ENCODE peak calls at places on chromosomes 5 and 9, in four cellular contexts. One of them, this sample, is unnamed.

GRCh38 chr9:133104718-133105460 is 16.2 kb downstream of the RALGDS start:
- DNase-seq in cardiac fibroblast: no peak
- DNase-seq in NB4: no peak
- DNase-seq in CD4-positive, alpha-beta T cell: no peak
- DNase-seq in this sample: no peak

GRCh38 chr5:77620404-77620803 is 18.1 kb downstream of the OTP start:
- DNase-seq in cardiac fibroblast: no peak
- DNase-seq in NB4: no peak
- DNase-seq in CD4-positive, alpha-beta T cell: no peak
- DNase-seq in this sample: peak

GRCh38 chr5:14407746-14408175 is 173.8 kb upstream of the OTULINL start:
- DNase-seq in cardiac fibroblast: peak
- DNase-seq in NB4: no peak
- DNase-seq in CD4-positive, alpha-beta T cell: no peak
- DNase-seq in this sample: no peak

GRCh38 chr5:123088031-123088805 is 823 bp upstream of the PRDM6 start:
- DNase-seq in cardiac fibroblast: no peak
- DNase-seq in NB4: no peak
- DNase-seq in CD4-positive, alpha-beta T cell: no peak
- DNase-seq in this sample: no peak

GRCh38 chr5:100026601-100027000 is 508.6 kb upstream of the FAM174A start:
- DNase-seq in cardiac fibroblast: no peak
- DNase-seq in NB4: no peak
- DNase-seq in CD4-positive, alpha-beta T cell: no peak
- DNase-seq in this sample: no peak

GRCh38 chr9:92749071-92749933 is 15.3 kb downstream of the BICD2 start:
- DNase-seq in cardiac fibroblast: no peak
- DNase-seq in NB4: no peak
- DNase-seq in CD4-positive, alpha-beta T cell: no peak
- DNase-seq in this sample: no peak

GRCh38 chr5:39948867-39949468 is 524.2 kb upstream of the DAB2 start:
- DNase-seq in cardiac fibroblast: peak
- DNase-seq in NB4: peak
- DNase-seq in CD4-positive, alpha-beta T cell: peak
- DNase-seq in this sample: peak

GRCh38 chr9:21102311-21102710 is 24.6 kb upstream of the IFNB1 start:
- DNase-seq in cardiac fibroblast: no peak
- DNase-seq in NB4: no peak
- DNase-seq in CD4-positive, alpha-beta T cell: no peak
- DNase-seq in this sample: no peak

GRCh38 chr5:149995385-149996085 is 4.9 kb downstream of the TIGD6 start:
- DNase-seq in cardiac fibroblast: no peak
- DNase-seq in NB4: no peak
- DNase-seq in CD4-positive, alpha-beta T cell: no peak
- DNase-seq in this sample: no peak

GRCh38 chr9:73780916-73781315 is 629.3 kb downstream of the ANXA1 start:
- DNase-seq in cardiac fibroblast: peak
- DNase-seq in NB4: peak
- DNase-seq in CD4-positive, alpha-beta T cell: no peak
- DNase-seq in this sample: peak

GRCh38 chr9:70031141-70031545 is 12.5 kb upstream of the MAMDC2 start:
- DNase-seq in cardiac fibroblast: no peak
- DNase-seq in NB4: no peak
- DNase-seq in CD4-positive, alpha-beta T cell: no peak
- DNase-seq in this sample: no peak

GRCh38 chr9:110599468-110599867 is 19.9 kb upstream of the SVEP1 start:
- DNase-seq in cardiac fibroblast: peak
- DNase-seq in NB4: peak
- DNase-seq in CD4-positive, alpha-beta T cell: no peak
- DNase-seq in this sample: no peak

GRCh38 chr5:127096328-127096993 is 23.2 kb upstream of the C5orf63 start:
- DNase-seq in cardiac fibroblast: no peak
- DNase-seq in NB4: no peak
- DNase-seq in CD4-positive, alpha-beta T cell: no peak
- DNase-seq in this sample: no peak

GRCh38 chr9:94084314-94084713 is at the start of gene PTPDC1:
- DNase-seq in cardiac fibroblast: peak
- DNase-seq in NB4: peak
- DNase-seq in CD4-positive, alpha-beta T cell: no peak
- DNase-seq in this sample: peak

GRCh38 chr5:15142458-15142857 is 270.9 kb upstream of the ANKH start:
- DNase-seq in cardiac fibroblast: no peak
- DNase-seq in NB4: no peak
- DNase-seq in CD4-positive, alpha-beta T cell: no peak
- DNase-seq in this sample: no peak

GRCh38 chr9:132364068-132364467 is 9.3 kb upstream of the SETX start:
- DNase-seq in cardiac fibroblast: no peak
- DNase-seq in NB4: no peak
- DNase-seq in CD4-positive, alpha-beta T cell: no peak
- DNase-seq in this sample: no peak

GRCh38 chr5:42620579-42621216 is 135.9 kb upstream of the CCDC152 start:
- DNase-seq in cardiac fibroblast: no peak
- DNase-seq in NB4: no peak
- DNase-seq in CD4-positive, alpha-beta T cell: no peak
- DNase-seq in this sample: peak

GRCh38 chr9:132602207-132602606 is 19.8 kb downstream of the BARHL1 start:
- DNase-seq in cardiac fibroblast: no peak
- DNase-seq in NB4: no peak
- DNase-seq in CD4-positive, alpha-beta T cell: no peak
- DNase-seq in this sample: no peak

GRCh38 chr5:133556551-133556950 is 55.8 kb downstream of the FSTL4 start:
- DNase-seq in cardiac fibroblast: no peak
- DNase-seq in NB4: no peak
- DNase-seq in CD4-positive, alpha-beta T cell: no peak
- DNase-seq in this sample: no peak

GRCh38 chr5:178356459-178356872 is 123.9 kb upstream of the PHYKPL start:
- DNase-seq in cardiac fibroblast: no peak
- DNase-seq in NB4: no peak
- DNase-seq in CD4-positive, alpha-beta T cell: no peak
- DNase-seq in this sample: no peak

GRCh38 chr5:143251175-143251574 is 152.3 kb downstream of the NR3C1 start:
- DNase-seq in cardiac fibroblast: no peak
- DNase-seq in NB4: no peak
- DNase-seq in CD4-positive, alpha-beta T cell: no peak
- DNase-seq in this sample: no peak

GRCh38 chr5:135318924-135319323 is 80.1 kb downstream of the MACROH2A1 start:
- DNase-seq in cardiac fibroblast: no peak
- DNase-seq in NB4: no peak
- DNase-seq in CD4-positive, alpha-beta T cell: no peak
- DNase-seq in this sample: no peak

GRCh38 chr5:122419195-122419894 is 107.3 kb downstream of the SNCAIP start:
- DNase-seq in cardiac fibroblast: no peak
- DNase-seq in NB4: no peak
- DNase-seq in CD4-positive, alpha-beta T cell: no peak
- DNase-seq in this sample: no peak

GRCh38 chr5:170791325-170791954 is 7.9 kb downstream of the GABRP start:
- DNase-seq in cardiac fibroblast: peak
- DNase-seq in NB4: peak
- DNase-seq in CD4-positive, alpha-beta T cell: peak
- DNase-seq in this sample: peak

GRCh38 chr9:111902396-111903147 is 6.0 kb downstream of the UGCG start:
- DNase-seq in cardiac fibroblast: peak
- DNase-seq in NB4: no peak
- DNase-seq in CD4-positive, alpha-beta T cell: no peak
- DNase-seq in this sample: no peak

GRCh38 chr5:96816430-96816939 is 8.7 kb upstream of the ERAP1 start:
- DNase-seq in cardiac fibroblast: no peak
- DNase-seq in NB4: peak
- DNase-seq in CD4-positive, alpha-beta T cell: peak
- DNase-seq in this sample: no peak

GRCh38 chr9:87596862-87597261 is 99.2 kb downstream of the DAPK1 start:
- DNase-seq in cardiac fibroblast: peak
- DNase-seq in NB4: no peak
- DNase-seq in CD4-positive, alpha-beta T cell: no peak
- DNase-seq in this sample: no peak

GRCh38 chr5:96969401-96969800 is 33.5 kb downstream of the LNPEP start:
- DNase-seq in cardiac fibroblast: no peak
- DNase-seq in NB4: no peak
- DNase-seq in CD4-positive, alpha-beta T cell: no peak
- DNase-seq in this sample: no peak

GRCh38 chr5:160369990-160370712 is at the start of gene C1QTNF2:
- DNase-seq in cardiac fibroblast: peak
- DNase-seq in NB4: peak
- DNase-seq in CD4-positive, alpha-beta T cell: no peak
- DNase-seq in this sample: peak

GRCh38 chr5:83965431-83965830 is 244.8 kb upstream of the HAPLN1 start:
- DNase-seq in cardiac fibroblast: no peak
- DNase-seq in NB4: peak
- DNase-seq in CD4-positive, alpha-beta T cell: no peak
- DNase-seq in this sample: no peak

GRCh38 chr9:98010450-98010849 is 27.3 kb downstream of the ANP32B start:
- DNase-seq in cardiac fibroblast: peak
- DNase-seq in NB4: no peak
- DNase-seq in CD4-positive, alpha-beta T cell: no peak
- DNase-seq in this sample: peak

GRCh38 chr9:95808001-95808400 is 67.5 kb upstream of the ERCC6L2 start:
- DNase-seq in cardiac fibroblast: peak
- DNase-seq in NB4: no peak
- DNase-seq in CD4-positive, alpha-beta T cell: no peak
- DNase-seq in this sample: peak

GRCh38 chr5:122077451-122078115 is 476 bp downstream of the LOX start:
- DNase-seq in cardiac fibroblast: peak
- DNase-seq in NB4: no peak
- DNase-seq in CD4-positive, alpha-beta T cell: no peak
- DNase-seq in this sample: peak

GRCh38 chr5:129094924-129095797 is 612 bp downstream of the ISOC1 start:
- DNase-seq in cardiac fibroblast: peak
- DNase-seq in NB4: peak
- DNase-seq in CD4-positive, alpha-beta T cell: peak
- DNase-seq in this sample: peak

DNA sequence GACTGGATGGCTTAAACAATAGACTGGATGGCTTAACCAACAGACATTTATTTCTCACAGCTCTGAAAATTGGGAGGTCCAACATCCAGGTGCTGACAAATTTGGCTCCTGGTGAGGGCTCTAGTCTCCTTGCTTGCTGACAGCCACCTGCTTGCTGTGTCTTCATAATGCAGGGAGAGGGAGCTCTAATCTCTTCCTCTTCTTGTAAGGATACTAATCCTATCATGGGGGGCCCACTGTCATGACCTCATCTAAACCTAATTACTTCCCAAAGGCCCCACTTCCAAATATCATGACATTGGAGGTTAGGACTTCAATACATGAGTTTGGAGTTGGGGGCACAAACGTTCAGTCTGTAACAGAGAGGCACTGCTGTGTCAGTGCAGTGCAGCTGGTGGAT is 26.4 kb downstream of the FOXD1 start:
- DNase-seq in cardiac fibroblast: no peak
- DNase-seq in NB4: no peak
- DNase-seq in CD4-positive, alpha-beta T cell: no peak
- DNase-seq in this sample: no peak
- TF ChIP-seq CTCF in cardiac fibroblast: no peak
- TF ChIP-seq CTCF in NB4: no peak
- TF ChIP-seq CTCF in CD4-positive, alpha-beta T cell: no peak
- TF ChIP-seq CTCF in this sample: no peak

GRCh38 chr9:134216961-134217360 is 52.6 kb upstream of the RNU6ATAC start:
- DNase-seq in cardiac fibroblast: no peak
- DNase-seq in NB4: no peak
- DNase-seq in CD4-positive, alpha-beta T cell: no peak
- DNase-seq in this sample: no peak

GRCh38 chr9:134216449-134216951 is 52.1 kb upstream of the RNU6ATAC start:
- DNase-seq in cardiac fibroblast: no peak
- DNase-seq in NB4: peak
- DNase-seq in CD4-positive, alpha-beta T cell: no peak
- DNase-seq in this sample: no peak

GRCh38 chr9:134215709-134216448 is 51.5 kb upstream of the RNU6ATAC start:
- DNase-seq in cardiac fibroblast: peak
- DNase-seq in NB4: peak
- DNase-seq in CD4-positive, alpha-beta T cell: no peak
- DNase-seq in this sample: no peak

GRCh38 chr9:134218230-134218629 is 53.9 kb upstream of the RNU6ATAC start:
- DNase-seq in cardiac fibroblast: no peak
- DNase-seq in NB4: no peak
- DNase-seq in CD4-positive, alpha-beta T cell: no peak
- DNase-seq in this sample: no peak

GRCh38 chr9:134217431-134218210 is 53.3 kb upstream of the RNU6ATAC start:
- DNase-seq in cardiac fibroblast: no peak
- DNase-seq in NB4: peak
- DNase-seq in CD4-positive, alpha-beta T cell: no peak
- DNase-seq in this sample: no peak
- TF ChIP-seq CTCF in cardiac fibroblast: no peak
- TF ChIP-seq CTCF in NB4: peak
- TF ChIP-seq CTCF in CD4-positive, alpha-beta T cell: no peak
- TF ChIP-seq CTCF in this sample: no peak

GRCh38 chr5:153429734-153430133 is 60.7 kb upstream of the GRIA1 start:
- DNase-seq in cardiac fibroblast: no peak
- DNase-seq in NB4: no peak
- DNase-seq in CD4-positive, alpha-beta T cell: no peak
- DNase-seq in this sample: no peak

GRCh38 chr5:153425914-153426313 is 64.6 kb upstream of the GRIA1 start:
- DNase-seq in cardiac fibroblast: no peak
- DNase-seq in NB4: peak
- DNase-seq in CD4-positive, alpha-beta T cell: no peak
- DNase-seq in this sample: peak
- TF ChIP-seq CTCF in cardiac fibroblast: peak
- TF ChIP-seq CTCF in NB4: peak
- TF ChIP-seq CTCF in CD4-positive, alpha-beta T cell: no peak
- TF ChIP-seq CTCF in this sample: peak

GRCh38 chr5:50583621-50584020 is 82.8 kb upstream of the PARP8 start:
- DNase-seq in cardiac fibroblast: no peak
- DNase-seq in NB4: no peak
- DNase-seq in CD4-positive, alpha-beta T cell: no peak
- DNase-seq in this sample: no peak
- TF ChIP-seq CTCF in cardiac fibroblast: no peak
- TF ChIP-seq CTCF in NB4: no peak
- TF ChIP-seq CTCF in CD4-positive, alpha-beta T cell: no peak
- TF ChIP-seq CTCF in this sample: no peak

GRCh38 chr9:71485306-71485705 is 283.0 kb downstream of the CEMIP2 start:
- DNase-seq in cardiac fibroblast: no peak
- DNase-seq in NB4: no peak
- DNase-seq in CD4-positive, alpha-beta T cell: no peak
- DNase-seq in this sample: no peak

GRCh38 chr9:71487046-71487445 is 281.3 kb downstream of the CEMIP2 start:
- DNase-seq in cardiac fibroblast: no peak
- DNase-seq in NB4: peak
- DNase-seq in CD4-positive, alpha-beta T cell: no peak
- DNase-seq in this sample: no peak

DNA sequence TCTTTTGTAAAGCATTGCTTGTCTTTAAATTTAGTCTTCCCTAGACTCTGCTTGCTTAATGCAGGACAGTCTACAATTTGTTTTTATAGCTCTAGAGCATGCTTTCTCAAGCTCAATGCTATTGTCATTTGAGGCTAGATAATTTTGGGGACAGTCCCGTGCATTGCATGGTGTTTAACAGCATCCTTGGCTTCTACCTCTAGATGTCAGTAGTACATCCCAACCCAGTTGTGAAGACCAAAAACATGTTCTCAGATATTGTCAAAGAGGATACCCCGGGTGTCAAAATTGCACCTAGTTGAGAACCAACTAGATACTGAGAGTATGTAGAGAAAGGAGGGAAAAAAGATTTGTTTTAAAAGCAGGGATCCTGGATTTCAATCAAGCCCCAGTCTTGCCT is 277.5 kb downstream of the CEMIP2 start:
- DNase-seq in cardiac fibroblast: no peak
- DNase-seq in NB4: peak
- DNase-seq in CD4-positive, alpha-beta T cell: no peak
- DNase-seq in this sample: peak
- TF ChIP-seq CTCF in cardiac fibroblast: peak
- TF ChIP-seq CTCF in NB4: no peak
- TF ChIP-seq CTCF in CD4-positive, alpha-beta T cell: no peak
- TF ChIP-seq CTCF in this sample: peak